ENCODE peak calls at places on chromosomes 5 and 9, in eight cellular contexts. X is brain microvascular endothelial cell, E is astrocyte of the spinal cord, Q is WTC11, L is HFFc6, C is IMR-90, N is B cell, P is transverse colon. I is an unnamed sample.
A peak's percentile ranks its signal among the peaks of the same experiment; 100 is the strongest.

GRCh38 chr9:76876098-76876497 is 29.8 kb downstream of the PRUNE2 start:
- DNase-seq in P (no peak), N (no peak), X (no peak), L (no peak), Q (no peak), E (peak; percentile 13), C (peak; percentile 41), I (no peak)

GRCh38 chr5:2536632-2537031 is 214.8 kb downstream of the IRX2 start:
- DNase-seq in P (no peak), C (no peak), L (no peak), X (no peak), E (no peak), Q (no peak), N (no peak), I (no peak)

GRCh38 chr9:130197386-130197785 is 25.2 kb downstream of the NCS1 start:
- DNase-seq in C (no peak), X (no peak), E (no peak), P (no peak), N (no peak), L (no peak), Q (no peak), I (no peak)

GRCh38 chr5:171541380-171541779 is 121.9 kb downstream of the FGF18 start:
- DNase-seq in P (no peak), N (no peak), X (no peak), E (no peak), L (no peak), Q (no peak), C (no peak), I (no peak)

GRCh38 chr5:30376848-30377247 is 816.6 kb upstream of the CDH6 start:
- DNase-seq in C (no peak), N (no peak), X (no peak), P (no peak), Q (no peak), E (peak; percentile 2), L (no peak), I (no peak)

GRCh38 chr9:81879501-81879916 is 48.7 kb upstream of the SPATA31D4 start:
- DNase-seq in L (no peak), Q (no peak), C (peak; percentile 46), N (no peak), P (peak; percentile 65), E (no peak), X (no peak), I (no peak)

GRCh38 chr9:127857278-127857677 is 2.8 kb upstream of the ENG start:
- DNase-seq in P (no peak), L (no peak), N (no peak), E (no peak), X (no peak), C (no peak), Q (no peak), I (no peak)

GRCh38 chr9:114143214-114143613 is 12.1 kb upstream of the COL27A1 start:
- DNase-seq in L (no peak), N (no peak), E (no peak), P (no peak), X (no peak), C (no peak), Q (no peak), I (no peak)

GRCh38 chr5:122756263-122756911 is 18.5 kb upstream of the SNX2 start:
- DNase-seq in L (peak; percentile 2), X (peak; percentile 64), Q (no peak), P (no peak), N (no peak), C (peak; percentile 80), E (peak; percentile 72), I (no peak)

GRCh38 chr5:95884021-95884333 is 61.5 kb upstream of the GLRX start:
- DNase-seq in E (peak; percentile 40), N (no peak), L (peak; percentile 38), C (peak; percentile 68), X (peak; percentile 40), P (no peak), Q (no peak), I (no peak)

GRCh38 chr9:124754289-124754688 is 16.8 kb downstream of the NR6A1 start:
- DNase-seq in X (peak; percentile 40), Q (no peak), E (peak; percentile 55), N (no peak), L (peak; percentile 53), C (peak; percentile 55), P (no peak), I (no peak)

GRCh38 chr9:5835808-5836207 is 2.9 kb upstream of the ERMP1 start:
- DNase-seq in X (no peak), L (no peak), Q (no peak), N (no peak), E (no peak), C (no peak), P (no peak), I (no peak)
- TF ChIP-seq CTCF in X (no peak), L (no peak), Q (no peak), N (no peak), E (no peak), C (no peak), P (no peak), I (no peak)

GRCh38 chr9:2833096-2833495 is 10.8 kb downstream of the PUM3 start:
- DNase-seq in P (no peak), E (no peak), N (no peak), L (no peak), C (no peak), Q (no peak), X (no peak), I (no peak)

GRCh38 chr9:2838984-2839367 is 4.9 kb downstream of the PUM3 start:
- DNase-seq in X (no peak), E (no peak), P (no peak), L (no peak), C (no peak), N (no peak), Q (no peak), I (no peak)

GRCh38 chr9:2838356-2838983 is 5.4 kb downstream of the PUM3 start:
- DNase-seq in L (no peak), Q (no peak), N (no peak), X (no peak), P (no peak), C (peak; percentile 17), E (no peak), I (no peak)

GRCh38 chr9:2837915-2838314 is 6.0 kb downstream of the PUM3 start:
- DNase-seq in E (no peak), L (no peak), N (no peak), X (no peak), C (peak; percentile 35), Q (no peak), P (no peak), I (no peak)
- TF ChIP-seq CTCF in E (no peak), L (peak; percentile 64), N (peak; percentile 17), X (no peak), C (peak; percentile 47), Q (no peak), P (no peak), I (peak; percentile 53)

GRCh38 chr5:83740741-83741140 is 20.1 kb upstream of the HAPLN1 start:
- DNase-seq in C (no peak), E (no peak), Q (no peak), P (no peak), X (no peak), N (no peak), L (no peak), I (no peak)
- TF ChIP-seq CTCF in C (no peak), E (no peak), Q (no peak), P (no peak), X (no peak), N (no peak), L (no peak), I (no peak)

GRCh38 chr9:20684035-20684864 is at the start of gene FOCAD:
- DNase-seq in E (peak; percentile 97), C (peak; percentile 92), Q (peak; percentile 98), P (peak; percentile 97), L (peak; percentile 92), N (peak; percentile 93), X (peak; percentile 92), I (peak; percentile 89)
- TF ChIP-seq CTCF in E (no peak), C (no peak), Q (no peak), P (no peak), L (no peak), N (no peak), X (no peak), I (no peak)

GRCh38 chr9:133429641-133430161 is 7.5 kb downstream of the ADAMTS13 start:
- DNase-seq in Q (peak; percentile 88), X (peak; percentile 10), C (peak; percentile 9), E (no peak), L (no peak), N (no peak), P (peak; percentile 59), I (peak; percentile 45)
- TF ChIP-seq CTCF in Q (no peak), X (peak; percentile 77), C (peak; percentile 36), E (peak; percentile 59), L (peak; percentile 45), N (no peak), P (peak; percentile 36), I (peak; percentile 62)

DNA sequence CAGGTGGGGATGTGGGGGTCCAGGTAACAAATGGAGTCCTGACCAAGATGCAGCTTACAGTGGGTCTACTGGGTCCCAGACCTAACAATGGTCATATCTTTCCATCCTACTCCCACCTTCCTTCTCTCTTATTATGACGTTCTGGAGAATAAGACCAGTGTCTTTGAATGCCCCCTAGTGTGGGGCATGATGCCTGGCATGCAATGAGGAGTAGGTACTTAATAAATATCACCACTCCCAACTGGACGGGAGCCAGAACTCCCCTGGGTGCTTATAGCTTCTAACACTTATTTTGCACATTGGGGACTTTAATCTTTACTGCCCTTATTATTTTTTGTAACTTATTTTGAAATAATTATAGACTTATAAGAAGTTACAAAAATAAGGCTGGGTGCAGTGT is 98.2 kb downstream of the NDFIP1 start:
- DNase-seq in C (no peak), L (no peak), E (no peak), P (no peak), N (no peak), Q (no peak), X (no peak), I (no peak)
- TF ChIP-seq CTCF in C (no peak), L (peak; percentile 48), E (peak; percentile 10), P (no peak), N (no peak), Q (no peak), X (peak; percentile 27), I (no peak)

GRCh38 chr9:98516897-98517503 is 191.7 kb downstream of the GABBR2 start:
- DNase-seq in L (no peak), E (no peak), Q (no peak), N (no peak), P (no peak), C (no peak), X (no peak), I (no peak)
- TF ChIP-seq CTCF in L (no peak), E (no peak), Q (no peak), N (no peak), P (no peak), C (no peak), X (no peak), I (no peak)

GRCh38 chr5:134141346-134142050 is 27.0 kb downstream of the TCF7 start:
- DNase-seq in L (peak; percentile 19), X (no peak), P (no peak), N (no peak), E (no peak), C (no peak), Q (no peak), I (no peak)
- TF ChIP-seq CTCF in L (no peak), X (peak; percentile 37), P (no peak), N (no peak), E (peak; percentile 31), C (peak; percentile 31), Q (no peak), I (no peak)

GRCh38 chr5:179275381-179275878 is 69.8 kb downstream of the ADAMTS2 start:
- DNase-seq in L (peak; percentile 18), E (no peak), C (no peak), Q (no peak), X (no peak), N (peak; percentile 10), P (no peak), I (no peak)
- TF ChIP-seq CTCF in L (no peak), E (no peak), C (no peak), Q (no peak), X (no peak), N (no peak), P (no peak), I (no peak)

I was measured in neural crest cell.